ENCODE peak calls at places on chromosomes 1 and 21, in ten cellular contexts. B is heart right ventricle; T is fibroblast of lung; C is mammary epithelial cell; D is RWPE2; O is CD4-positive, CD25-positive, alpha-beta regulatory T cell; I is left lung; A is aorta; J is cardiac muscle cell; R is Peyer's patch. K is an unnamed sample.
A peak's percentile ranks its signal among the peaks of the same experiment; 100 is the strongest.

GRCh38 chr1:58290685-58291372 is 255.7 kb downstream of the OMA1 start:
- DNase-seq in B (no peak), T (peak; percentile 25), C (peak; percentile 9), D (no peak), O (no peak), I (no peak), A (no peak), J (peak; percentile 32), R (no peak), K (no peak)

GRCh38 chr1:192805832-192806323 is 3.0 kb upstream of the RGS2 start:
- DNase-seq in B (no peak), T (peak; percentile 91), C (peak; percentile 85), D (no peak), O (peak; percentile 70), I (no peak), A (no peak), J (peak; percentile 96), R (no peak), K (peak; percentile 47)

GRCh38 chr21:15065381-15066230 is 806 bp upstream of the NRIP1 start:
- DNase-seq in B (peak; percentile 76), T (peak; percentile 89), C (peak; percentile 79), D (peak; percentile 54), O (peak; percentile 79), I (peak; percentile 86), A (peak; percentile 90), J (peak; percentile 94), R (peak; percentile 80), K (peak; percentile 84)

GRCh38 chr21:15809818-15810217 is 80.0 kb downstream of the USP25 start:
- DNase-seq in B (no peak), T (peak; percentile 14), C (no peak), D (no peak), O (no peak), I (no peak), A (no peak), J (peak; percentile 76), R (no peak), K (no peak)

GRCh38 chr1:79052829-79053449 is 46.4 kb upstream of the ADGRL4 start:
- DNase-seq in B (no peak), T (no peak), C (no peak), D (no peak), O (no peak), I (no peak), A (no peak), J (no peak), R (no peak), K (no peak)

GRCh38 chr1:151292207-151293030 is 10.3 kb downstream of the ZNF687 start:
- DNase-seq in B (no peak), T (no peak), C (no peak), D (no peak), O (no peak), I (no peak), A (peak; percentile 36), J (no peak), R (no peak), K (peak; percentile 23)

GRCh38 chr21:41698071-41698470 is 68.8 kb downstream of the RIPK4 start:
- DNase-seq in B (no peak), T (no peak), C (no peak), D (no peak), O (no peak), I (no peak), A (peak; percentile 52), J (no peak), R (no peak), K (no peak)

GRCh38 chr21:15141236-15141970 is 76.6 kb upstream of the NRIP1 start:
- DNase-seq in B (no peak), T (no peak), C (no peak), D (no peak), O (no peak), I (no peak), A (no peak), J (no peak), R (peak; percentile 73), K (no peak)

GRCh38 chr1:157696966-157697628 is 3.5 kb downstream of the FCRL3 start:
- DNase-seq in B (no peak), T (no peak), C (no peak), D (no peak), O (no peak), I (no peak), A (no peak), J (no peak), R (no peak), K (no peak)

GRCh38 chr1:56547473-56547872 is 31.9 kb downstream of the PLPP3 start:
- DNase-seq in B (no peak), T (no peak), C (no peak), D (no peak), O (no peak), I (no peak), A (no peak), J (no peak), R (no peak), K (no peak)

GRCh38 chr1:161068306-161069200 is 1.1 kb downstream of the ARHGAP30 start:
- DNase-seq in B (peak; percentile 62), T (no peak), C (no peak), D (no peak), O (peak; percentile 82), I (peak; percentile 91), A (peak; percentile 81), J (no peak), R (no peak), K (peak; percentile 77)

GRCh38 chr1:186404454-186405051 is 28.9 kb downstream of the ODR4 start:
- DNase-seq in B (no peak), T (peak; percentile 47), C (peak; percentile 32), D (no peak), O (peak; percentile 67), I (no peak), A (no peak), J (peak; percentile 91), R (no peak), K (peak; percentile 27)

GRCh38 chr1:224114787-224115175 is 870 bp downstream of the FBXO28 start:
- DNase-seq in B (no peak), T (peak; percentile 3), C (no peak), D (no peak), O (peak; percentile 22), I (no peak), A (no peak), J (peak; percentile 6), R (no peak), K (no peak)

GRCh38 chr1:1241588-1242229 is 4.8 kb downstream of the C1QTNF12 start:
- DNase-seq in B (peak; percentile 6), T (no peak), C (no peak), D (no peak), O (no peak), I (no peak), A (no peak), J (no peak), R (no peak), K (no peak)
- H3K27me3 ChIP-seq in B (peaks cover 55% of the 10 kb centered on the region), T (no peaks in the 10 kb centered on the region), C (no peaks in the 10 kb centered on the region), D (no peaks in the 10 kb centered on the region), O (no peaks in the 10 kb centered on the region), I (peaks cover 84% of the 10 kb centered on the region), A (no peaks in the 10 kb centered on the region), J (peaks cover 7% of the 10 kb centered on the region), R (no peaks in the 10 kb centered on the region), K (no peaks in the 10 kb centered on the region)

GRCh38 chr1:27152829-27153548 is 1.9 kb downstream of the SLC9A1 start:
- DNase-seq in B (no peak), T (no peak), C (peak; percentile 63), D (no peak), O (no peak), I (no peak), A (no peak), J (no peak), R (no peak), K (no peak)

GRCh38 chr1:27153549-27153886 is 1.4 kb downstream of the SLC9A1 start:
- DNase-seq in B (no peak), T (no peak), C (no peak), D (no peak), O (no peak), I (no peak), A (no peak), J (no peak), R (no peak), K (no peak)

GRCh38 chr1:27150641-27151040 is 4.3 kb downstream of the SLC9A1 start:
- DNase-seq in B (no peak), T (no peak), C (no peak), D (no peak), O (no peak), I (no peak), A (no peak), J (no peak), R (no peak), K (no peak)

GRCh38 chr1:27153927-27154358 is 982 bp downstream of the SLC9A1 start:
- DNase-seq in B (no peak), T (no peak), C (no peak), D (no peak), O (no peak), I (no peak), A (no peak), J (no peak), R (no peak), K (no peak)

GRCh38 chr1:27152004-27152828 is 2.7 kb downstream of the SLC9A1 start:
- DNase-seq in B (peak; percentile 49), T (peak; percentile 31), C (no peak), D (no peak), O (no peak), I (no peak), A (no peak), J (peak; percentile 32), R (no peak), K (no peak)
- H3K4me1 ChIP-seq in B (peaks cover 62% of the 10 kb centered on the region), T (peaks cover 9% of the 10 kb centered on the region), C (peaks cover 38% of the 10 kb centered on the region), D (peaks cover 13% of the 10 kb centered on the region), O (peaks cover 50% of the 10 kb centered on the region), I (peaks cover 73% of the 10 kb centered on the region), A (no peaks in the 10 kb centered on the region), J (peaks cover 27% of the 10 kb centered on the region), R (peaks cover 22% of the 10 kb centered on the region), K (peaks cover 36% of the 10 kb centered on the region)

GRCh38 chr1:17181785-17182464 is 23.0 kb upstream of the PADI1 start:
- DNase-seq in B (no peak), T (no peak), C (no peak), D (peak; percentile 9), O (peak; percentile 20), I (no peak), A (no peak), J (no peak), R (no peak), K (peak; percentile 46)
- H3K27ac ChIP-seq in B (no peak overlapping the region), T (no peak overlapping the region), C (no peak overlapping the region), D (no peak overlapping the region), O (no peak overlapping the region), I (no peak overlapping the region), A (no peak overlapping the region), J (no peak overlapping the region), R (no peak overlapping the region), K (peak overlapping the region; percentile 39)

GRCh38 chr21:44840771-44841170 is 22.9 kb upstream of the SUMO3 start:
- DNase-seq in B (no peak), T (no peak), C (no peak), D (no peak), O (no peak), I (no peak), A (no peak), J (no peak), R (no peak), K (no peak)

GRCh38 chr21:44838951-44839350 is 21.1 kb upstream of the SUMO3 start:
- DNase-seq in B (no peak), T (no peak), C (no peak), D (no peak), O (no peak), I (no peak), A (no peak), J (no peak), R (no peak), K (no peak)

GRCh38 chr21:44842721-44843445 is 25.0 kb upstream of the SUMO3 start:
- DNase-seq in B (no peak), T (no peak), C (no peak), D (no peak), O (no peak), I (no peak), A (no peak), J (no peak), R (no peak), K (no peak)

GRCh38 chr21:44844256-44844655 is 26.4 kb upstream of the SUMO3 start:
- DNase-seq in B (no peak), T (no peak), C (no peak), D (no peak), O (no peak), I (no peak), A (no peak), J (no peak), R (no peak), K (no peak)

GRCh38 chr21:44842087-44842486 is 24.2 kb upstream of the SUMO3 start:
- DNase-seq in B (no peak), T (no peak), C (no peak), D (no peak), O (no peak), I (no peak), A (no peak), J (no peak), R (no peak), K (no peak)
- H3K27me3 ChIP-seq in B (no peaks in the 10 kb centered on the region), T (peaks cover 3% of the 10 kb centered on the region), C (no peaks in the 10 kb centered on the region), D (no peaks in the 10 kb centered on the region), O (no peaks in the 10 kb centered on the region), I (peaks cover 13% of the 10 kb centered on the region), A (no peaks in the 10 kb centered on the region), J (no peaks in the 10 kb centered on the region), R (no peaks in the 10 kb centered on the region), K (no peaks in the 10 kb centered on the region)

K was measured in naive thymus-derived CD4-positive, alpha-beta T cell.